ENCODE peak calls at places on chromosomes 7 and 10, in five cellular contexts. T is HepG2, E is K562, D is GM12878, J is HCT116. L is an unnamed sample.

GRCh38 chr7:65390588-65390987 is 16.9 kb downstream of the ZNF92 start:
- DNase-seq in T (no peak), D (peak; percentile 65), E (no peak), J (no peak), L (no peak)

GRCh38 chr7:131071786-131072504 is 255.7 kb upstream of the MKLN1 start:
- DNase-seq in J (no peak), E (peak; percentile 99), T (no peak), D (no peak), L (no peak)

GRCh38 chr10:82969405-82969804 is 1094.4 kb downstream of the NRG3 start:
- DNase-seq in E (peak; percentile 1), D (no peak), J (no peak), T (no peak), L (no peak)

GRCh38 chr7:108581655-108582491 is 12.2 kb downstream of the DNAJB9 start:
- DNase-seq in J (no peak), E (no peak), T (peak; percentile 65), D (no peak), L (no peak)

GRCh38 chr7:80890839-80891544 is 27.9 kb downstream of the SEMA3C start:
- DNase-seq in T (no peak), E (no peak), D (no peak), J (no peak), L (no peak)

GRCh38 chr10:50388181-50388580 is 136.9 kb upstream of the ASAH2 start:
- DNase-seq in E (no peak), J (no peak), T (no peak), D (no peak), L (no peak)

GRCh38 chr7:34133983-34134782 is 228.8 kb downstream of the BMPER start:
- DNase-seq in D (no peak), T (peak; percentile 18), J (peak; percentile 36), E (peak; percentile 37), L (peak; percentile 58)

GRCh38 chr10:29834990-29835569 is 200.3 kb upstream of the SVIL start:
- DNase-seq in D (no peak), J (no peak), T (no peak), E (no peak), L (no peak)

GRCh38 chr7:116330961-116331360 is 120.6 kb downstream of the TES start:
- DNase-seq in D (no peak), E (no peak), T (no peak), J (no peak), L (no peak)

GRCh38 chr7:94440460-94441039 is 45.9 kb downstream of the COL1A2 start:
- DNase-seq in D (no peak), J (no peak), T (peak; percentile 68), E (no peak), L (no peak)

GRCh38 chr10:125414998-125415397 is 254.6 kb upstream of the CTBP2 start:
- DNase-seq in D (no peak), E (no peak), J (no peak), T (no peak), L (no peak)

GRCh38 chr7:138720286-138720685 is 19.1 kb upstream of the SVOPL start:
- DNase-seq in D (no peak), E (no peak), T (no peak), J (no peak), L (no peak)

DNA sequence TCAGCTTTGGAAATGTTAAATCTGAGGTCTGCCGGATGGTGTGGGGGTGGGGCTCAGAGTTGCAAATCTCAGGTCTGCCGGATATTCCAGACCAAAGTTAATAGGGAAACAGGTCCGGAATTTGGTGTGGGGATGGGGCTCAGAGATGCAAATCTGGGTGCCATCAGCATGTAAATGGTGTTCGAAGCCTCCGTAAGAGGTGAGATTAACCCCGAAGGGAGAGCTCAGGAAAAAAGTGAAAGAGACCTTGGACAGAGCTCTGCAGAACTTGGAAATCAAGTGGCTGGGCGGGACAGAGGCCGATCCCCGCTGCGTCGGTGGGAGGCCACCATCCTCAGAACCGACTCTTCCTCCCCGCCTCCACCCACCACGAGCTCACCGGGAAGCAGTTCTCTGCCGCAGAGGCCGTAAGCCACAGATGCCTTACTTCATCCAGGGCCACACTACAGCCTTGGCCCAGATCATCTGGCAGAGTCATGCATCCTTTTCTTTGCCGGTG is 1.7 kb upstream of the SEPHS1 start:
- DNase-seq in E (peak; percentile 41), T (no peak), J (no peak), D (no peak), L (peak; percentile 97)
- TF ChIP-seq JUND in E (no peak), T (no peak), J (no peak), D (no peak), L (no peak)

GRCh38 chr10:77710081-77710551 is 72.5 kb upstream of the KCNMA1 start:
- DNase-seq in J (no peak), E (no peak), D (peak; percentile 48), T (no peak), L (peak; percentile 79)

GRCh38 chr10:77713506-77714280 is 76.1 kb upstream of the KCNMA1 start:
- DNase-seq in E (no peak), T (no peak), J (no peak), D (no peak), L (no peak)

GRCh38 chr10:77711683-77712049 is 74.1 kb upstream of the KCNMA1 start:
- DNase-seq in T (no peak), E (no peak), J (no peak), D (no peak), L (no peak)

GRCh38 chr10:77712207-77712606 is 74.6 kb upstream of the KCNMA1 start:
- DNase-seq in E (no peak), D (no peak), J (no peak), T (no peak), L (no peak)

DNA sequence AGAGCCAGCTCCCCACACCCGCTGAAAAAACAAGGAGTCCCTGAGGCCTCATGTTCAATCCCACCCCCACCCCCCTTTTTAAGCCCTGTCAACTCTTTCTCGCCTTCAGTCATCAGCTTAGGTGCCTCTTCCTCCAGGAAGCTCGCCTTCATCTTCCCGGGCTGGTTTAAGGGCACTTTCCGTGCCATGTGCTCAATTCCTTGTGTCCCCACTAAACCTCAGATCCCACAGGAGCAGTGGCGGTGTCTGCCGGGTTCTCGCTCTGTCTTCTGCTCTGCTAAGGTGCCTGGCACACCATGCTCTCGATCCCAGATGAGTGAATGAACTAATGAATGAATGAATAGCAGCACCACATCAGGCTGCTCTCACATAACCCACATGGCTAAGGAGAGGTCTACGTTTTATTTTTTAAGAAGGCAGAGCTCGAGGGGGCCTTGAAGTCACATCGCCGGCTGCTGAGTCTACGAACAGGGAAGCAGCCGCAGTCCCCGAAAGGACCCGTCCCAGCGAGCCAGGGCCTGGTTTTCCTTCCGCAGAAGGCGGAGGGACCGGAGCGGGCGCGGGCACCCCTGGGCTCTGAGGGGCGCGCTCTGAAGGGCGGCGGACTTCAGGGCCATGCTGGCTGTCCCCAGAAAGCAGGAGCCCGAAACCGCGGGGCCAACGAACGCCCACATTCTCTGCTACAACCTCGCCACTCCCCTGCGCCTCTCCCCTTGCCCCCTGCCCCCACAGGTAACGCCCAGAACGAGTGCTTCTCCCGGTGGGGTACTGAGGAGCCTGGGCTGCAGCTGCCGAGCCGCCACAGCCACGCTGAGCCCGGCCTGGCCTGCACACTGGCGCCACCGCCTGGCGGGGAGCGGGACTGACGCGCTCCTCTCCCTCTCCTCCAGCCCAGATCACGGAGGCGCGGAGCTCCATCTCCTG is 73.4 kb upstream of the KCNMA1 start:
- DNase-seq in D (no peak), T (peak; percentile 5), E (peak; percentile 76), J (peak; percentile 6), L (peak; percentile 99)
- TF ChIP-seq POLR2A in D (no peak), T (no peak), E (no peak), J (no peak), L (no peak)

DNA sequence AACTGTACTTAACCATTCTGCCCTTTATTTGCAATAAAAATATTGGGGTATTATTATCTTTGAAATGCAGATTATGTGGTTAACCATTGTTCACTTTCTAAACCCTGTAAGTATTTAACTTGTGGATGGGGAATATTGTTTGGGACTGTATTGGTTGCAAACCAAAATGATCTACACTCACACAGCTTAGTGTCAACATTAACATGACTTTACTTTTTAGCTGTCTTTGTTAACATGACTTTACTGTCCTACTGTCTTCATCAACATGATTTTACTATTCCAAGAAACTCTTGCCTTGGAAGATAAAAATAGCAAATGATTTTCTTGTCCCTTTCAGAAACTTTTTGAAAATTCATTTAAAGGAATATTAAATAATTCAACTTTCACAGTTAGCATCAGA is 471.5 kb downstream of the GFRA1 start:
- DNase-seq in T (no peak), D (no peak), J (no peak), E (no peak), L (no peak)
- TF ChIP-seq JUND in T (no peak), D (no peak), J (no peak), E (no peak), L (no peak)

DNA sequence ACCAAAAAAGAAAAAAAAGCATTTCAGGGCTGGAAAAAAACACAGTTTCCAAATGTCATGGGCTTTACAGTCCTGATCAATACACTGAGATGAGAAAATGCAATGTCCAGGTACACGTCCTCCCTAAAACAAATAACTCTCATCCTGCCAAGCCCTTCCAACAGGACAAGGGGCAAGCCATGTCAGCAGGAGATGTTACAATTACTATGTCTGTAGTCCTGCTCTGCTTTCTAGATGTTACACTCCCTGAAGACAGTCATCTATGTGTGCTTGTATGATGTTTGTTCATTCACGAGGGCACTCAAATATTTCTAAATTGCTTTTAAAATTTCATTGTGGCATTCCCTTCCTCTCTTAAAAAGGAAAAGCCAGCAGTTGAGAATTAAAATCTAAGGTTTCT is 103.2 kb downstream of the SORBS1 start:
- DNase-seq in T (peak; percentile 70), J (no peak), E (no peak), D (no peak), L (no peak)
- TF ChIP-seq POLR2A in T (no peak), J (no peak), E (no peak), D (no peak), L (no peak)

GRCh38 chr10:91587710-91588638 is 44.9 kb downstream of the PPP1R3C start:
- DNase-seq in J (no peak), T (no peak), D (no peak), E (peak; percentile 68), L (no peak)
- TF ChIP-seq JUND in J (no peak), T (no peak), D (no peak), E (peak; percentile 97), L (no peak)

GRCh38 chr7:22355620-22356009 is 1.3 kb downstream of the RAPGEF5 start:
- DNase-seq in J (no peak), D (no peak), E (no peak), T (no peak), L (no peak)

GRCh38 chr7:22356010-22356854 is 722 bp downstream of the RAPGEF5 start:
- DNase-seq in D (no peak), E (no peak), T (peak; percentile 28), J (no peak), L (peak; percentile 64)

GRCh38 chr7:22357311-22358175 is 589 bp upstream of the RAPGEF5 start:
- DNase-seq in D (no peak), T (peak; percentile 84), J (peak; percentile 36), E (no peak), L (peak; percentile 61)

GRCh38 chr7:22359156-22359697 is 2.3 kb upstream of the RAPGEF5 start:
- DNase-seq in J (no peak), E (no peak), T (peak; percentile 98), D (no peak), L (no peak)

DNA sequence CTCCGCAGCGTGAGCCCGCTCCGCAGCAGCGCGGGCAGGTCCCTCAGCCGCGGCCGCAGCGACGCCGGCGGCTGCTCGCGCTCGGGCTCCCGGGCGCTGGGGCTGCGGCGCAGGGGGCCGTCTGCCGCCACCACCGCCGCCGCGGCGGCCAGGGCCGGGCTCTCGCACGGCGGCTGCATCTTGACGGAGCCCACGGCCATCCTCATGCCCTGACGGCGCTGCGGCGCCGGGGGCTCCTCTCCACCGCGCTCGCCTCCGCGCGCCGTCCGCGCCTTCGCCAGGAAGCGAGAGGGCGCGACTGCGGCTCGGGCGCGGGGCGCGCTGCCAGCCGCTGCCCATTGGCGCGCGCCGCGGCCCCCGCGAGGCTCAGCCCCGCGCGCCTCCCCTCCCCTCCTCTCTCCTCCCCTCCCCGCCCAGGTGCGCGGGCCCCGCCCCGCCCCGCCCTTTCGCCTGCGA is at the start of gene RAPGEF5:
- DNase-seq in E (no peak), D (no peak), J (peak; percentile 10), T (no peak), L (peak; percentile 63)
- TF ChIP-seq POLR2A in E (no peak), D (peak; percentile 49), J (peak; percentile 48), T (no peak), L (no peak)

L was measured in H1.